ENCODE peak calls at places on chromosomes 13 and 19, in six cellular contexts. Y is H9, P is IMR-90, U is neuronal stem cell, R is H1, W is mesenchymal stem cell. N is an unnamed sample.

GRCh38 chr19:3298853-3299449 is 67.4 kb upstream of the NFIC start:
- DNase-seq in Y (no peak), P (no peak), U (no peak), R (no peak), W (no peak), N (no peak)

GRCh38 chr19:9008667-9009066 is 1.5 kb downstream of the MUC16 start:
- DNase-seq in Y (no peak), P (no peak), U (peak), R (no peak), W (no peak), N (no peak)

GRCh38 chr13:41308241-41308640 is 2.8 kb upstream of the NAA16 start:
- DNase-seq in Y (no peak), P (no peak), U (no peak), R (no peak), W (no peak), N (no peak)

GRCh38 chr19:4208385-4209094 is 20.8 kb upstream of the EBI3 start:
- DNase-seq in Y (peak), P (peak), U (no peak), R (no peak), W (peak), N (peak)

GRCh38 chr13:98105929-98106336 is 37.0 kb upstream of the FARP1 start:
- DNase-seq in Y (no peak), P (peak), U (no peak), R (no peak), W (peak), N (no peak)

GRCh38 chr13:44397766-44398223 is 24.2 kb downstream of the SERP2 start:
- DNase-seq in Y (no peak), P (peak), U (no peak), R (no peak), W (peak), N (no peak)

GRCh38 chr13:59043016-59043415 is 1120.7 kb downstream of the DIAPH3 start:
- DNase-seq in Y (no peak), P (no peak), U (no peak), R (no peak), W (no peak), N (no peak)

GRCh38 chr13:99501952-99502310 is 659 bp downstream of the TM9SF2 start:
- DNase-seq in Y (no peak), P (peak), U (no peak), R (no peak), W (peak), N (peak)

GRCh38 chr13:29909975-29910674 is 59.7 kb upstream of the UBL3 start:
- DNase-seq in Y (no peak), P (peak), U (no peak), R (no peak), W (peak), N (peak)

GRCh38 chr13:98371624-98372023 is 194.6 kb upstream of the RNF113B start:
- DNase-seq in Y (no peak), P (no peak), U (no peak), R (no peak), W (no peak), N (no peak)

GRCh38 chr19:3398114-3398899 is 31.9 kb downstream of the NFIC start:
- DNase-seq in Y (peak), P (peak), U (no peak), R (no peak), W (peak), N (no peak)

GRCh38 chr13:48110930-48111721 is 16.2 kb upstream of the MED4 start:
- DNase-seq in Y (no peak), P (no peak), U (no peak), R (no peak), W (no peak), N (peak)

GRCh38 chr13:107339209-107339608 is 771.3 kb upstream of the ARGLU1 start:
- DNase-seq in Y (no peak), P (peak), U (no peak), R (no peak), W (peak), N (no peak)

GRCh38 chr13:106657104-106657503 is 89.2 kb upstream of the ARGLU1 start:
- DNase-seq in Y (no peak), P (no peak), U (no peak), R (no peak), W (no peak), N (peak)

GRCh38 chr19:8401981-8402411 is 11.1 kb upstream of the MARCHF2 start:
- DNase-seq in Y (no peak), P (no peak), U (no peak), R (no peak), W (no peak), N (no peak)

GRCh38 chr13:97548736-97549135 is 114.8 kb downstream of the RAP2A start:
- DNase-seq in Y (no peak), P (peak), U (no peak), R (no peak), W (no peak), N (no peak)

GRCh38 chr13:41177616-41178015 is 16.8 kb downstream of the KBTBD7 start:
- DNase-seq in Y (no peak), P (no peak), U (no peak), R (no peak), W (peak), N (no peak)

GRCh38 chr19:12112701-12113100 is 27.4 kb downstream of the ZNF20 start:
- DNase-seq in Y (no peak), P (no peak), U (no peak), R (no peak), W (no peak), N (peak)

GRCh38 chr19:28217064-28217463 is 995.9 kb downstream of the UQCRFS1 start:
- DNase-seq in Y (peak), P (no peak), U (no peak), R (peak), W (no peak), N (no peak)

GRCh38 chr13:61466280-61466679 is 50.6 kb upstream of the PCDH20 start:
- DNase-seq in Y (peak), P (no peak), U (no peak), R (peak), W (no peak), N (no peak)

GRCh38 chr13:71213252-71213821 is 653.7 kb downstream of the DACH1 start:
- DNase-seq in Y (no peak), P (no peak), U (no peak), R (no peak), W (no peak), N (no peak)

GRCh38 chr19:2045501-2046045 is 5.5 kb downstream of the MKNK2 start:
- DNase-seq in Y (no peak), P (no peak), U (no peak), R (no peak), W (no peak), N (no peak)

GRCh38 chr13:100541882-100542545 is 46.6 kb downstream of the GGACT start:
- DNase-seq in Y (no peak), P (no peak), U (no peak), R (no peak), W (no peak), N (no peak)

GRCh38 chr13:25753976-25754375 is 297.8 kb downstream of the SHISA2 start:
- DNase-seq in Y (no peak), P (no peak), U (no peak), R (no peak), W (peak), N (peak)
- H3K27ac ChIP-seq in Y (no peak), P (no peak), U (no peak), R (no peak), W (no peak), N (no peak)

GRCh38 chr19:35587326-35587725 is 1.4 kb downstream of the PMIS2 start:
- DNase-seq in Y (no peak), P (no peak), U (no peak), R (no peak), W (no peak), N (no peak)
- H4K91ac ChIP-seq in Y (no peak), P (no peak), U (no peak), R (no peak), W (no peak), N (no peak)

GRCh38 chr13:110323986-110324749 is 17.1 kb downstream of the COL4A2 start:
- DNase-seq in Y (peak), P (no peak), U (no peak), R (no peak), W (no peak), N (no peak)
- H3K27ac ChIP-seq in Y (no peak), P (no peak), U (no peak), R (no peak), W (peak), N (no peak)

GRCh38 chr19:30448386-30449130 is 76.4 kb downstream of the ZNF536 start:
- DNase-seq in Y (no peak), P (no peak), U (no peak), R (no peak), W (no peak), N (no peak)
- H4K91ac ChIP-seq in Y (no peak), P (no peak), U (no peak), R (no peak), W (no peak), N (no peak)

DNA sequence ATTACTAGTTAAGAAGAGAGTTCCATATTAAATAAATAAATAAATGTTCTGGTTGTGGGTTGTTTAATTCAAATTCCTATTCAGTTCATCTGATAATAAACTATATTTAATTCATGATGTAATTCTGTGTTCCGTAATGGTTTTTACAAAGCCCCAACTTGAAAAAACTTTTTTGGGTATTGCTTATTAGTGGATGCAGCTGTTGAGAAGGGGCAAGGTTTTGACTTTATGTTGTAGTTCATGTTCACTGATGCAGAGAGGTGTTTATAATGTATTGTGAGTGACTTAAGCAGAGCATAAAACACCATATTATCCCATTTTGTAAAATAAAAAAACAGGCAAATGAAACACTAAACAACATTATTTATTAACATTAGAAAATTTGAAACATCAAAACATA is 107.3 kb upstream of the TNFSF11 start:
- DNase-seq in Y (no peak), P (no peak), U (no peak), R (no peak), W (no peak), N (no peak)
- H3K27ac ChIP-seq in Y (no peak), P (no peak), U (no peak), R (no peak), W (no peak), N (no peak)

DNA sequence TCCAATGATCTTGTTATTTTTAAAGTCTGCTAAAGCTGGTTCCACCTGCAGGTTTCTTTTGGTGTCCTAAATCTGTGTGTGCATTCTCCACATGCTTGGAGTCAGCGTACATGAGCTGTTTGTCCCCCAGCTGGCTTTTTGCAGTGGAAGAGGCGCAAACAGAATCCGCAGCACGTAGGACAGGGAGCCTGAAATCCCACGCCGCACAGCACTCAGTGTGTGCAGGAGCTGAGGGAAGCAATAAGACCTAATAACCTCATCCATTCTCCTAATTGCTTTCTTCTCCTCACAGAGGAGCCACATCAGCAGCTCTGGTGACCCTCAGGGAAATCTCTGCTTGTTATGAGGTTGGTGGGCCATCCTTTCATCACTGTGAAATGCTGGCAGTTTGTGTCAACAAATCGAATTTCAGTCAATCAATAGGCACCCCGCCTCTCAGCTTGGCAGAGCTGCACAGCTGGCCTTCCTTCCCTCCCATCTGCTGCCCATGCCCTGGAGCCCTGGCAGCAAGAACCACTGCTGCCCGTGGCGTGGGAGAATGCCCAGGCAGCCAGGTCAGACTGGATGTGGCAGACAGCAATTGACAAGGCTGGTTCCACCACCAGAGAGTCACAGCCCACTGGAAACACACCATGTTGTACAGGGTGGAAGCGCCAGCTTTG is 136.7 kb downstream of the ZDHHC20 start:
- DNase-seq in Y (no peak), P (no peak), U (no peak), R (no peak), W (no peak), N (no peak)
- H4K91ac ChIP-seq in Y (no peak), P (no peak), U (no peak), R (no peak), W (no peak), N (no peak)

GRCh38 chr19:44646049-44646416 is 2.3 kb downstream of the PVR start:
- DNase-seq in Y (no peak), P (no peak), U (no peak), R (no peak), W (no peak), N (no peak)
- H3K27ac ChIP-seq in Y (no peak), P (no peak), U (no peak), R (no peak), W (no peak), N (no peak)

GRCh38 chr19:48330012-48330681 is 4.8 kb downstream of the EMP3 start:
- DNase-seq in Y (peak), P (no peak), U (peak), R (no peak), W (peak), N (peak)
- H4K91ac ChIP-seq in Y (no peak), P (no peak), U (no peak), R (no peak), W (no peak), N (peak)

GRCh38 chr19:961866-962620 is 22.1 kb upstream of the WDR18 start:
- DNase-seq in Y (no peak), P (peak), U (no peak), R (no peak), W (peak), N (no peak)

GRCh38 chr19:964116-964520 is 20.0 kb upstream of the WDR18 start:
- DNase-seq in Y (no peak), P (no peak), U (no peak), R (no peak), W (no peak), N (no peak)

GRCh38 chr19:964761-965694 is 19.1 kb upstream of the WDR18 start:
- DNase-seq in Y (no peak), P (peak), U (no peak), R (no peak), W (peak), N (no peak)

GRCh38 chr19:962683-963385 is 21.3 kb upstream of the WDR18 start:
- DNase-seq in Y (no peak), P (no peak), U (no peak), R (no peak), W (no peak), N (no peak)

DNA sequence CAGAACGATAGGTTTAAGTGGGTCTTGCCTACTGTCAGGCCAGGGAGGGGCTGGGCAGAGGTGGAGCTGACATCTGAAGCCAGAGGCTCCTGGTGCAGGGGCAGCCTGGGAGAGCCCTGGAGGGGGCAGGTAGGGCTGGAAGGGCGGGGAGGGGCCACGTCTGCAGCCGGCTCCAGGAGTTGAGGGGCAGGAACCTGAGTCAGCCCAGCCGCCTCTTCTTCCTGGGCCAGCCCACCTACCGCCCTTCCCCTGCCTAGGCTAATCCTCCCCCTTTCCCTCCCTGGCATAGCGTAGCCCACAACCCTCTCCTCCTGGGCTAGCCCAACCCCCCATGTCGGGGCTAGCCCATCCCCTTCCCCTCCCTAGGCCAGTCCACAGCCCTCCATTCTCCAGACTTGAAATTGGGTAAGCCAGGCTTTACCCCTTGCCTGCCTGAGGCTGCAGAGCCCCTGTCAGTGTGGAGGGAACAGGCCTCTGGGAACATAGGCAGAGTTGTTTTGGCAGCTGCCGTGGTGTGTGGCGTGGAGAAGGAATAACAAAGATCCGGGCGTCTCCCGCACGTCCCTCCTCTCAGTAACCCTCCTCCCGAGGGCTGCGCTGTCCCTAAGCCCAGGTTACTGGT is 20.6 kb upstream of the WDR18 start:
- DNase-seq in Y (no peak), P (no peak), U (no peak), R (no peak), W (no peak), N (no peak)
- H3K27ac ChIP-seq in Y (no peak), P (no peak), U (no peak), R (no peak), W (peak), N (peak)

GRCh38 chr19:29855087-29855486 is 43.3 kb downstream of the CCNE1 start:
- DNase-seq in Y (peak), P (no peak), U (no peak), R (no peak), W (no peak), N (no peak)

GRCh38 chr19:29855771-29856510 is 44.1 kb downstream of the CCNE1 start:
- DNase-seq in Y (no peak), P (no peak), U (no peak), R (no peak), W (no peak), N (no peak)

GRCh38 chr19:29850482-29850881 is 38.7 kb downstream of the CCNE1 start:
- DNase-seq in Y (no peak), P (no peak), U (no peak), R (no peak), W (no peak), N (no peak)

GRCh38 chr19:29851769-29852521 is 40.2 kb downstream of the CCNE1 start:
- DNase-seq in Y (no peak), P (no peak), U (no peak), R (no peak), W (no peak), N (no peak)

GRCh38 chr19:29854033-29854432 is 42.2 kb downstream of the CCNE1 start:
- DNase-seq in Y (no peak), P (no peak), U (no peak), R (no peak), W (no peak), N (no peak)
- H4K91ac ChIP-seq in Y (no peak), P (no peak), U (no peak), R (no peak), W (no peak), N (no peak)

N was measured in trophoblast cell.